ENCODE peak calls at places on chromosomes 4 and X, in four cellular contexts. J is right cardiac atrium, I is stomach, O is Peyer's patch. Q is an unnamed sample.
A peak's percentile ranks its signal among the peaks of the same experiment; 100 is the strongest.

GRCh38 chr4:113472864-113473263 is 288.7 kb downstream of the CAMK2D start:
- DNase-seq in O (no peak), I (no peak), J (no peak), Q (no peak)

GRCh38 chr4:75880278-75880677 is 22.0 kb downstream of the PPEF2 start:
- DNase-seq in O (no peak), J (no peak), I (no peak), Q (no peak)

GRCh38 chr4:41110050-41110449 is 104.3 kb downstream of the APBB2 start:
- DNase-seq in O (no peak), J (no peak), I (no peak), Q (no peak)

GRCh38 chr4:16859031-16859430 is 39.4 kb downstream of the LDB2 start:
- DNase-seq in J (no peak), O (no peak), I (no peak), Q (no peak)

GRCh38 chr4:145938618-145939177 is at the start of gene ZNF827:
- DNase-seq in J (peak; percentile 81), I (peak; percentile 59), O (peak; percentile 84), Q (peak; percentile 81)

GRCh38 chrX:19852014-19853005 is 35.1 kb downstream of the SH3KBP1 start:
- DNase-seq in I (no peak), J (peak; percentile 38), O (no peak), Q (no peak)

GRCh38 chr4:57109847-57110634 is at the start of gene IGFBP7:
- DNase-seq in I (peak; percentile 58), J (peak; percentile 90), O (peak; percentile 63), Q (peak; percentile 71)

GRCh38 chr4:19532120-19532848 is 719.4 kb upstream of the SLIT2 start:
- DNase-seq in J (no peak), O (no peak), I (no peak), Q (no peak)

GRCh38 chr4:82422616-82423015 is 7.6 kb downstream of the HNRNPDL start:
- DNase-seq in O (no peak), I (no peak), J (no peak), Q (no peak)

GRCh38 chrX:84240848-84241565 is 53.0 kb upstream of the RPS6KA6 start:
- DNase-seq in J (no peak), O (no peak), I (no peak), Q (no peak)

GRCh38 chrX:153645151-153645550 is 1.9 kb upstream of the DUSP9 start:
- DNase-seq in J (no peak), I (no peak), O (no peak), Q (no peak)

GRCh38 chrX:44898411-44899221 is 25.6 kb downstream of the KDM6A start:
- DNase-seq in O (no peak), I (peak; percentile 57), J (no peak), Q (no peak)

GRCh38 chr4:117134386-117134785 is 49.0 kb upstream of the TRAM1L1 start:
- DNase-seq in I (no peak), J (no peak), O (no peak), Q (peak; percentile 62)

GRCh38 chr4:10054571-10055041 is 33.3 kb upstream of the SLC2A9 start:
- DNase-seq in J (no peak), O (no peak), I (no peak), Q (peak; percentile 12)

GRCh38 chrX:31499120-31499519 is 427.3 kb upstream of the FTHL17 start:
- DNase-seq in O (no peak), J (no peak), I (no peak), Q (no peak)

GRCh38 chrX:44012484-44013096 is 39.4 kb upstream of the NDP start:
- DNase-seq in O (no peak), J (peak; percentile 32), I (peak; percentile 29), Q (peak; percentile 2)

GRCh38 chr4:95105112-95105511 is 347.4 kb downstream of the BMPR1B start:
- DNase-seq in O (no peak), I (no peak), J (no peak), Q (peak; percentile 4)

GRCh38 chr4:186728631-186729271 is 5.1 kb upstream of the FAT1 start:
- DNase-seq in O (no peak), I (no peak), J (no peak), Q (no peak)

GRCh38 chr4:43048570-43048969 is 156.1 kb downstream of the GRXCR1 start:
- DNase-seq in I (no peak), O (no peak), J (no peak), Q (no peak)

GRCh38 chr4:6716958-6717655 is 1.1 kb downstream of the BLOC1S4 start:
- DNase-seq in J (no peak), I (no peak), O (no peak), Q (no peak)

GRCh38 chrX:102546818-102547493 is 30.4 kb upstream of the TMSB15A start:
- DNase-seq in J (no peak), I (no peak), O (no peak), Q (peak; percentile 1)

GRCh38 chr4:113064244-113064643 is 14.8 kb downstream of the ANK2 start:
- DNase-seq in J (no peak), I (no peak), O (no peak), Q (no peak)

GRCh38 chr4:177118596-177118995 is 191.1 kb upstream of the NEIL3 start:
- DNase-seq in O (no peak), J (peak; percentile 62), I (no peak), Q (peak; percentile 74)

GRCh38 chr4:169133932-169134331 is 123.9 kb upstream of the CBR4 start:
- DNase-seq in J (no peak), I (peak; percentile 84), O (no peak), Q (peak; percentile 80)

GRCh38 chr4:111537861-111538260 is 607.4 kb upstream of the FAM241A start:
- DNase-seq in O (no peak), J (no peak), I (no peak), Q (no peak)

GRCh38 chr4:56505269-56506109 is at the start of gene ARL9:
- DNase-seq in O (peak; percentile 75), I (peak; percentile 70), J (peak; percentile 75), Q (peak; percentile 64)

GRCh38 chr4:25441519-25442117 is 64.6 kb downstream of the ANAPC4 start:
- DNase-seq in I (peak; percentile 68), O (peak; percentile 76), J (peak; percentile 78), Q (peak; percentile 79)

GRCh38 chr4:18075823-18076433 is 54.4 kb upstream of the LCORL start:
- DNase-seq in J (peak; percentile 55), I (peak; percentile 28), O (peak; percentile 37), Q (peak; percentile 3)

GRCh38 chr4:136369073-136369472 is 1163.2 kb downstream of the PCDH18 start:
- DNase-seq in I (no peak), J (no peak), O (no peak), Q (no peak)

GRCh38 chrX:39613508-39613921 is 484.2 kb downstream of the BCOR start:
- DNase-seq in O (peak; percentile 58), J (peak; percentile 58), I (no peak), Q (peak; percentile 68)

GRCh38 chr4:158111241-158111640 is 61.6 kb downstream of the GASK1B start:
- DNase-seq in I (no peak), J (no peak), O (no peak), Q (no peak)

GRCh38 chr4:72641611-72642010 is 72.6 kb upstream of the ADAMTS3 start:
- DNase-seq in I (no peak), J (no peak), O (no peak), Q (peak; percentile 1)

GRCh38 chr4:43619219-43619618 is 726.7 kb downstream of the GRXCR1 start:
- DNase-seq in I (no peak), J (no peak), O (no peak), Q (no peak)

GRCh38 chrX:39899876-39900787 is 197.6 kb downstream of the BCOR start:
- DNase-seq in O (no peak), J (no peak), I (no peak), Q (peak; percentile 29)

GRCh38 chr4:833156-833555 is 7.2 kb upstream of the CPLX1 start:
- DNase-seq in J (no peak), I (no peak), O (peak; percentile 22), Q (no peak)

GRCh38 chr4:8157944-8158709 is 486 bp downstream of the ABLIM2 start:
- DNase-seq in I (no peak), J (no peak), O (no peak), Q (no peak)
- H3K9me3 ChIP-seq in I (no peaks in the 10 kb centered on the region), J (no peaks in the 10 kb centered on the region), O (no peaks in the 10 kb centered on the region), Q (no peaks in the 10 kb centered on the region)

GRCh38 chr4:3639613-3640586 is 107.7 kb upstream of the LRPAP1 start:
- DNase-seq in O (no peak), I (no peak), J (peak; percentile 4), Q (no peak)
- H3K9me3 ChIP-seq in O (no peaks in the 10 kb centered on the region), I (no peaks in the 10 kb centered on the region), J (no peaks in the 10 kb centered on the region), Q (no peaks in the 10 kb centered on the region)

GRCh38 chr4:129063640-129064039 is 29.7 kb downstream of the SCLT1 start:
- DNase-seq in J (no peak), O (no peak), I (no peak), Q (no peak)
- H3K9me3 ChIP-seq in J (peaks cover 6% of the 10 kb centered on the region), O (peaks cover 21% of the 10 kb centered on the region), I (peaks cover 60% of the 10 kb centered on the region), Q (no peaks in the 10 kb centered on the region)

GRCh38 chr4:12242354-12242753 is 813.7 kb upstream of the HS3ST1 start:
- DNase-seq in O (no peak), J (no peak), I (no peak), Q (no peak)
- H3K9me3 ChIP-seq in O (no peaks in the 10 kb centered on the region), J (no peaks in the 10 kb centered on the region), I (no peaks in the 10 kb centered on the region), Q (no peaks in the 10 kb centered on the region)

GRCh38 chr4:185479507-185479971 is 8.0 kb upstream of the CCDC110 start:
- DNase-seq in O (no peak), I (no peak), J (no peak), Q (no peak)
- H3K9me3 ChIP-seq in O (no peaks in the 10 kb centered on the region), I (no peaks in the 10 kb centered on the region), J (no peaks in the 10 kb centered on the region), Q (no peaks in the 10 kb centered on the region)

Q was measured in thyroid gland.